ENCODE peak calls at places on chromosomes 1 and 21, in seven cellular contexts. R is fibroblast of lung; J is naive thymus-derived CD4-positive, alpha-beta T cell; K is A172; O is stimulated activated CD4-positive, alpha-beta T cell treated with anti-CD3 and anti-CD28 coated beads, Interleukin-4, amount 100 ng/mL, for 1 hour; Q is iris pigment epithelial cell; L is putamen. Z is an unnamed sample.

GRCh38 chr21:46455575-46456385 is 2.9 kb upstream of the DIP2A start:
- DNase-seq in R (peak), L (peak), J (no peak), Q (peak), O (no peak), K (peak), Z (no peak)

GRCh38 chr1:231517076-231517475 is 11.4 kb upstream of the TSNAX start:
- DNase-seq in O (no peak), K (no peak), Q (no peak), R (no peak), L (no peak), J (no peak), Z (no peak)

GRCh38 chr1:41006942-41007865 is 14.3 kb downstream of the SLFNL1 start:
- DNase-seq in Q (no peak), J (no peak), L (peak), K (no peak), R (no peak), O (no peak), Z (no peak)

GRCh38 chr21:15624646-15625045 is 105.1 kb upstream of the USP25 start:
- DNase-seq in Q (no peak), O (no peak), R (no peak), L (no peak), K (no peak), J (no peak), Z (no peak)

GRCh38 chr1:42940851-42941639 is 17.6 kb downstream of the SLC2A1 start:
- DNase-seq in L (no peak), O (no peak), R (peak), J (no peak), Q (peak), K (peak), Z (peak)

GRCh38 chr1:183571678-183572268 is 18.5 kb downstream of the NCF2 start:
- DNase-seq in J (no peak), K (peak), L (no peak), R (peak), Q (peak), O (no peak), Z (no peak)

GRCh38 chr1:241990040-241990439 is 8.9 kb downstream of the MAP1LC3C start:
- DNase-seq in J (no peak), Q (peak), K (peak), R (peak), O (no peak), L (peak), Z (peak)

GRCh38 chr1:156004843-156005593 is 15.7 kb downstream of the SSR2 start:
- DNase-seq in J (peak), K (no peak), L (no peak), R (no peak), Q (no peak), O (no peak), Z (no peak)

GRCh38 chr1:182359645-182360044 is 31.9 kb downstream of the GLUL start:
- DNase-seq in O (no peak), J (no peak), R (no peak), K (no peak), Q (no peak), L (no peak), Z (no peak)

GRCh38 chr1:225923381-225923691 is 714 bp downstream of the PYCR2 start:
- DNase-seq in J (no peak), Q (no peak), K (no peak), O (no peak), R (no peak), L (no peak), Z (no peak)

Z was measured in AG09319.